ENCODE peak calls at places on chromosomes 2 and 18, in five cellular contexts. R is iris pigment epithelial cell; V is M059J; Y is T-helper 2 cell treated with Interferon-gamma antibody and Interleukin-4, amounts not matched to agents 5 μg/mL and 100 μg/mL, for 36 hours; Z is aorta. L is an unnamed sample.

GRCh38 chr18:48862116-48862515 is 88.6 kb downstream of the SMAD7 start:
- DNase-seq in Z (peak), V (no peak), Y (no peak), R (peak), L (no peak)

GRCh38 chr2:23695214-23696162 is 231.4 kb downstream of the ATAD2B start:
- DNase-seq in R (no peak), Y (no peak), V (no peak), Z (peak), L (no peak)

GRCh38 chr2:156356006-156356764 is 23.7 kb upstream of the NR4A2 start:
- DNase-seq in R (peak), Z (no peak), Y (no peak), V (peak), L (no peak)

GRCh38 chr2:21047161-21048009 is 3.5 kb upstream of the APOB start:
- DNase-seq in R (peak), Z (no peak), V (no peak), Y (no peak), L (no peak)

GRCh38 chr2:9221223-9221622 is 14.6 kb downstream of the ASAP2 start:
- DNase-seq in Z (no peak), R (no peak), V (no peak), Y (no peak), L (no peak)

GRCh38 chr2:17479875-17480274 is 38.4 kb downstream of the RAD51AP2 start:
- DNase-seq in Z (no peak), R (peak), Y (no peak), V (peak), L (no peak)

GRCh38 chr2:46771309-46771708 is 144.3 kb downstream of the MCFD2 start:
- DNase-seq in Z (no peak), V (peak), Y (no peak), R (no peak), L (no peak)

GRCh38 chr2:226995625-226996041 is 159.8 kb downstream of the RHBDD1 start:
- DNase-seq in V (peak), Z (peak), R (peak), Y (peak), L (no peak)

GRCh38 chr18:79554321-79554720 is 125.3 kb upstream of the CTDP1 start:
- DNase-seq in Y (no peak), Z (peak), R (no peak), V (no peak), L (no peak)

GRCh38 chr2:240997141-240997855 is 1.1 kb upstream of the SNED1 start:
- DNase-seq in V (no peak), Y (no peak), R (peak), Z (peak), L (no peak)

GRCh38 chr18:75041586-75041985 is 167.4 kb downstream of the PTGR3 start:
- DNase-seq in Z (no peak), V (peak), R (peak), Y (no peak), L (no peak)

GRCh38 chr2:43084699-43085091 is 141.7 kb downstream of the ZFP36L2 start:
- DNase-seq in Z (peak), V (peak), Y (no peak), R (peak), L (no peak)

GRCh38 chr18:74951165-74951760 is 257.7 kb downstream of the PTGR3 start:
- DNase-seq in Z (no peak), R (peak), Y (no peak), V (peak), L (peak)

GRCh38 chr2:70367722-70368323 is 66.0 kb upstream of the FAM136A start:
- DNase-seq in Y (no peak), V (peak), R (no peak), Z (no peak), L (no peak)

GRCh38 chr2:175807031-175807873 is 194.8 kb downstream of the LNPK start:
- DNase-seq in Z (no peak), Y (no peak), V (peak), R (no peak), L (no peak)

GRCh38 chr2:193446967-193447366 is 1252.2 kb upstream of the TMEFF2 start:
- DNase-seq in V (no peak), Y (no peak), Z (no peak), R (no peak), L (no peak)